ENCODE peak calls at places on chromosomes 3 and 15, in six cellular contexts. T, L, J, B, C and F are unnamed samples. For H3K4me1 and H3K9me3, the result is how much of the 10 kb centered on the place peaks cover.

GRCh38 chr3:124401841-124402240 is 328.4 kb upstream of the UMPS start:
- DNase-seq in B (peak), L (no peak), T (peak), J (no peak), C (no peak), F (no peak)

GRCh38 chr3:73467211-73467610 is 157.5 kb downstream of the PDZRN3 start:
- DNase-seq in B (no peak), C (no peak), T (no peak), J (no peak), L (no peak), F (no peak)

GRCh38 chr3:60199306-60199705 is 1051.9 kb downstream of the FHIT start:
- DNase-seq in B (no peak), L (no peak), C (no peak), T (no peak), J (no peak), F (no peak)

GRCh38 chr3:130442284-130442683 is 74.7 kb upstream of the COL6A6 start:
- DNase-seq in J (no peak), B (no peak), C (no peak), T (peak), L (no peak), F (no peak)

GRCh38 chr3:114711321-114711891 is 417.6 kb downstream of the TIGIT start:
- DNase-seq in C (no peak), T (no peak), B (no peak), L (no peak), J (no peak), F (no peak)

GRCh38 chr3:136621628-136622027 is 130.6 kb downstream of the STAG1 start:
- DNase-seq in B (peak), C (no peak), L (no peak), J (no peak), T (no peak), F (no peak)

GRCh38 chr3:197475514-197475913 is 80.3 kb downstream of the BDH1 start:
- DNase-seq in J (no peak), C (no peak), L (no peak), T (no peak), B (no peak), F (no peak)

GRCh38 chr15:42141246-42141645 is 15.2 kb downstream of the PLA2G4F start:
- DNase-seq in T (no peak), B (no peak), J (no peak), L (peak), C (peak), F (no peak)

GRCh38 chr3:171615742-171616141 is 155.5 kb upstream of the TNIK start:
- DNase-seq in T (no peak), B (peak), L (no peak), C (no peak), J (no peak), F (no peak)

GRCh38 chr15:44385344-44385942 is 42.0 kb upstream of the CTDSPL2 start:
- DNase-seq in C (no peak), T (no peak), L (no peak), B (peak), J (no peak), F (no peak)

GRCh38 chr3:149512073-149512782 is 37.7 kb downstream of the TM4SF4 start:
- DNase-seq in J (no peak), C (peak), T (peak), L (peak), B (peak), F (peak)

GRCh38 chr3:42906905-42907183 is 902 bp downstream of the ZNF662 start:
- DNase-seq in T (peak), C (no peak), B (no peak), L (no peak), J (no peak), F (no peak)

GRCh38 chr3:176075046-176075445 is 1122.2 kb downstream of the TBL1XR1 start:
- DNase-seq in T (no peak), L (no peak), B (no peak), C (no peak), J (no peak), F (no peak)

GRCh38 chr3:45940004-45940780 is 3.1 kb upstream of the CXCR6 start:
- DNase-seq in J (no peak), L (no peak), T (no peak), C (no peak), B (no peak), F (no peak)

GRCh38 chr3:182910939-182911781 is 69.2 kb downstream of the DCUN1D1 start:
- DNase-seq in B (no peak), T (no peak), J (no peak), L (no peak), C (no peak), F (no peak)

GRCh38 chr15:57994468-57995154 is 70.9 kb downstream of the ALDH1A2 start:
- DNase-seq in L (no peak), J (no peak), B (no peak), T (no peak), C (no peak), F (no peak)

GRCh38 chr3:55718475-55718874 is 231.4 kb upstream of the WNT5A start:
- DNase-seq in B (peak), T (no peak), L (no peak), J (no peak), C (no peak), F (no peak)

GRCh38 chr3:16130066-16130465 is 44.4 kb upstream of the GALNT15 start:
- DNase-seq in L (no peak), T (no peak), J (no peak), C (no peak), B (peak), F (no peak)

GRCh38 chr3:156298938-156299337 is 178.6 kb downstream of the KCNAB1 start:
- DNase-seq in L (no peak), T (no peak), B (no peak), J (no peak), C (peak), F (no peak)

GRCh38 chr3:187740446-187741399 is 4.5 kb downstream of the BCL6 start:
- DNase-seq in T (peak), L (peak), B (peak), J (no peak), C (peak), F (peak)

GRCh38 chr15:70328137-70329115 is 230.7 kb upstream of the TLE3 start:
- DNase-seq in J (no peak), C (no peak), L (peak), T (no peak), B (peak), F (no peak)

GRCh38 chr15:48040166-48040817 is 80.5 kb upstream of the SLC24A5 start:
- DNase-seq in C (no peak), B (peak), J (no peak), T (peak), L (no peak), F (no peak)

GRCh38 chr3:57179580-57180410 is 14.6 kb upstream of the IL17RD start:
- DNase-seq in J (no peak), C (no peak), T (peak), B (peak), L (no peak), F (no peak)

GRCh38 chr3:101635954-101636798 is 40.8 kb downstream of the ZBTB11 start:
- DNase-seq in B (peak), C (peak), T (peak), L (peak), J (peak), F (peak)

GRCh38 chr3:128970741-128971048 is 23.2 kb downstream of the CFAP92 start:
- DNase-seq in C (no peak), B (no peak), L (no peak), T (no peak), J (no peak), F (no peak)

GRCh38 chr3:13891492-13892073 is 11.7 kb upstream of the WNT7A start:
- DNase-seq in J (no peak), L (no peak), C (no peak), T (peak), B (no peak), F (peak)

GRCh38 chr3:94822298-94822697 is 759.4 kb downstream of the NSUN3 start:
- DNase-seq in J (no peak), B (no peak), L (no peak), C (no peak), T (no peak), F (no peak)

GRCh38 chr3:168909260-168909659 is 754.3 kb downstream of the MECOM start:
- DNase-seq in C (no peak), B (peak), L (no peak), T (no peak), J (no peak), F (no peak)

GRCh38 chr15:38514601-38515000 is 50.0 kb downstream of the RASGRP1 start:
- DNase-seq in B (no peak), J (no peak), L (no peak), C (no peak), T (peak), F (no peak)

GRCh38 chr15:68578960-68579935 is at the start of gene CORO2B:
- DNase-seq in L (peak), T (peak), B (peak), C (peak), J (no peak), F (peak)

GRCh38 chr3:127884069-127884468 is 31.0 kb upstream of the KBTBD12 start:
- DNase-seq in J (no peak), B (no peak), T (no peak), C (no peak), L (no peak), F (no peak)

GRCh38 chr3:183148056-183148455 is 14.5 kb downstream of the LAMP3 start:
- DNase-seq in C (no peak), T (no peak), J (no peak), B (peak), L (no peak), F (no peak)

GRCh38 chr3:12961007-12961725 is 112.1 kb downstream of the IQSEC1 start:
- DNase-seq in J (no peak), L (no peak), B (no peak), C (no peak), T (no peak), F (no peak)

GRCh38 chr3:37229740-37230139 is 55.4 kb upstream of the LRRFIP2 start:
- DNase-seq in C (no peak), B (no peak), T (no peak), L (no peak), J (no peak), F (no peak)

GRCh38 chr15:100902436-100903190 is 16.5 kb upstream of the LRRK1 start:
- DNase-seq in L (peak), C (peak), J (no peak), B (peak), T (no peak), F (no peak)

GRCh38 chr3:33577588-33577987 is 137.4 kb upstream of the UBP1 start:
- DNase-seq in L (no peak), J (no peak), B (no peak), C (no peak), T (peak), F (peak)
- H3K4me3 ChIP-seq in L (no peak), J (no peak), B (no peak), C (no peak), T (peak), F (no peak)

GRCh38 chr15:84840255-84840654 is 23.1 kb downstream of the ALPK3 start:
- DNase-seq in C (no peak), J (no peak), L (no peak), T (no peak), B (no peak), F (no peak)
- H3K4me1 ChIP-seq in C (under half), J (under half), L (under half), T (under half), B (half or more), F (under half)

GRCh38 chr15:34688699-34689098 is 66.1 kb downstream of the GJD2 start:
- DNase-seq in L (no peak), T (no peak), B (no peak), C (no peak), J (no peak), F (no peak)

GRCh38 chr15:34693053-34693744 is 61.6 kb downstream of the GJD2 start:
- DNase-seq in J (no peak), B (no peak), T (no peak), L (no peak), C (no peak), F (no peak)

GRCh38 chr15:34696506-34696905 is 58.3 kb downstream of the GJD2 start:
- DNase-seq in C (no peak), T (no peak), B (no peak), L (no peak), J (no peak), F (no peak)

DNA sequence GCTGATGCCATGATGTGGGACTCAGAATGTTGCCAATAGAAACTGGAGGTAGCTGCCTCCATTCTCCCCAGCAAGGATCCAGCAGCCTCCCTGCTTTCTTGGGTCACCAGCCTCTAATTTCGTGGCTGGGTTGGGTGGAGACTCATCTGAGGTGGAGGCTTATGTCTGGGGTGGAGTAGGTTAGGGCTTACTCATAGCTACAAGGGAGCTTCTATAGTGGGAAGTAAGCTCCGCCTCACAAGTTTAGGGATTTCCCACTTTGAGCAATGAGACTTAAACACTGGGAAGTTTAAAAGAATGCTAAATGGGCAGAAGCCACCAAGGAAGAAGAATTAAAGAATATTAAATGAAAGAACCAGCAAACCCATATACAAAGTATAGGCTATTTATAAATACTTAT is 63.8 kb downstream of the GJD2 start:
- DNase-seq in B (no peak), T (no peak), L (no peak), J (no peak), C (no peak), F (no peak)
- H3K9me3 ChIP-seq in B (under half), T (under half), L (under half), J (under half), C (under half), F (under half)

GRCh38 chr3:84967767-84968581 is 9.2 kb downstream of the CADM2 start:
- DNase-seq in L (no peak), J (no peak), T (peak), B (no peak), C (no peak), F (peak)
- H3K4me3 ChIP-seq in L (no peak), J (no peak), T (peak), B (no peak), C (no peak), F (peak)

DNA sequence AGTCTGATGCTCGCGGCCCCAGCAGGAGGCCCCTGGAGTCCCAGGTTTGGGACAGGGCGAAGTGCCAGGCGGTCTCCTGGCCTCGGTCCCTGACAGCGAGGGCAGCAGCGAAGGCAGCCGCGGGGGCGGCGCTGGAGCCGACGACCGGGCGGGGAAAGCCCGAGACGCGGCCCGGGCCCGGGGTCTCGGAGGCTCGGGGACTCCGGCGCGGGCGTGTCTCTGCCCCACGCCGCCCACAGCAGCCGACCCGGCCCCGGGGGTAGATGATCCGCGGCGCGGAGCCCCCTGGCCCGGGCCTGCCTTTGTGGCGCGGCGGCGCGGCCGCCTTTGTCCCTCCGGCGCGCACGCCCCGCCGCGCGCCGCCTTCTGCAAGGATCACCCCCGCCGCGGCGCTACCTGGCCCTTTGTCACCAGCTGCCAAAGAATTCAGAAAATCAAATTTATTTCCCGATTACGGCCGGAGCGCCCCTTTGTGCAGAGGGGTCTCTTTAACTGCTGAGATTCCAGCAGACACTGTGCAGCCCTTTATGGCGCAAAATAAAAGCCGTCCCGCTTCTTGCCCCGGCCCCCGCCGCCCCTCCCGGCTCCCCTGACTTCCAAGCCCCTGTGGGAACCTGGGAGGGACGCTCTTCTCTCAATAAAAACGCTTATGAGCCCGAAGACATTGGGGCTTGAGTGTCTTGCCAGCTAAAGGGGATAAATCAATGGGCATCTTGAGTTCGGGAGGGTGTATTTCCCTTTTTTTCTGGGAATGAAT is 68.3 kb downstream of the HES1 start:
- DNase-seq in T (peak), J (no peak), C (peak), B (no peak), L (no peak), F (peak)
- H3K4me1 ChIP-seq in T (under half), J (under half), C (under half), B (under half), L (under half), F (under half)

DNA sequence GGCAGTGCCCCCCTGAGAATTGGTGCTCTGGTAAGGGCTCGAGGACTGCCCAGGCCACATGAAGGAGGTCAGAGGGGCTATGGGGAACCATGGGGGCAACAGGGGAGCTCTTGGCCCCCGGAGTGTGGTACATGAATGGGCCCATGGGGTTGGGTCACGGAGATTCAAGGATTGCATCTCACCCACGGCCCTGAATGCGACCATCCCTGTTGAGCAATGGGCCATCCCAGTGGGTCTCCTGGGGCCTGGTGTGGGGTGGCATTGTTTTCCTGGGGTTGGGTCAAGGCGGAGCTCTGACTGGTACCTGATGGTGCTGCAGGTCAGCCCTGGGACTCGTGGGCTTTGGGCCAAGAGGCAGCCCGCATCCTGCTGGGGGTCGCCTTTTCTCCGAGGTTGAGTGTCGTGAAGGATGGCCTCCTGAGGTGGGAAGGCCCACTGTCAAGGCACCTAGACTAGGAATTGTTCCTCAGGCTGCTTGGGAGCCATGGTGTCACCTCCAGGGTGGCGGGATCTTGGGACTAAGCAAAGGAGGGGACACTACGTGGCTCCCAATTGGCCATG is 198.3 kb downstream of the UBE3A start:
- DNase-seq in L (no peak), J (no peak), T (no peak), C (peak), B (no peak), F (no peak)
- H3K9me3 ChIP-seq in L (under half), J (under half), T (under half), C (under half), B (under half), F (under half)

DNA sequence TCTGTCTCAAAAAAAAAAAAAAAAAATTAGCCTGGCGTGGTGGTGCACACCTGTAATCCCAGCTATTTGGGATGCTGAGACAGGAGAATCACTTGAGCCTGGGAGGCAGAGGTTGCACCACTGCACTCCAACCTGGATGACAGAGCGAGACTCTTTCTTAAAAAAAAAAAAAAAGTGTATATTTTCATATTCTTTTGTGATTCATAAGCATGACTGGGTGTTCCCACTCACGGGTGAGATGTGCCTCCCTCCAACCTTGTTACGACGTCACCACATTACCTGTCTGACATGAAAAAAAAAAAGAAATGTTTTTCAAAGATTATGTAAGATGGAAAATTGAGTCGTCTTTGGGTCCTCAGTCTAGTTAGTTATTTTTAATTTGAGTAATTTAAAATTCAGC is 56.8 kb downstream of the TMEM41A start:
- DNase-seq in L (no peak), T (no peak), C (no peak), J (no peak), B (no peak), F (no peak)
- H3K4me3 ChIP-seq in L (no peak), T (no peak), C (no peak), J (no peak), B (no peak), F (no peak)

GRCh38 chr3:71253169-71253568 is 330.4 kb downstream of the FOXP1 start:
- DNase-seq in C (no peak), B (no peak), T (no peak), J (no peak), L (no peak), F (no peak)
- H3K4me1 ChIP-seq in C (under half), B (under half), T (under half), J (under half), L (under half), F (under half)

GRCh38 chr3:44729384-44729910 is at the start of gene ZNF501:
- DNase-seq in C (peak), B (peak), J (no peak), T (peak), L (peak), F (no peak)
- H3K9me3 ChIP-seq in C (half or more), B (under half), J (under half), T (under half), L (under half), F (under half)

GRCh38 chr3:159761826-159762225 is 226.8 kb upstream of the IL12A start:
- DNase-seq in B (no peak), T (no peak), L (no peak), J (no peak), C (no peak), F (no peak)

GRCh38 chr3:159760056-159760455 is 228.6 kb upstream of the IL12A start:
- DNase-seq in L (no peak), B (no peak), T (no peak), C (no peak), J (no peak), F (no peak)

GRCh38 chr3:159762238-159762637 is 226.4 kb upstream of the IL12A start:
- DNase-seq in T (peak), B (no peak), L (no peak), J (no peak), C (no peak), F (peak)

GRCh38 chr3:159761377-159761776 is 227.3 kb upstream of the IL12A start:
- DNase-seq in L (peak), J (no peak), B (peak), C (no peak), T (no peak), F (no peak)

DNA sequence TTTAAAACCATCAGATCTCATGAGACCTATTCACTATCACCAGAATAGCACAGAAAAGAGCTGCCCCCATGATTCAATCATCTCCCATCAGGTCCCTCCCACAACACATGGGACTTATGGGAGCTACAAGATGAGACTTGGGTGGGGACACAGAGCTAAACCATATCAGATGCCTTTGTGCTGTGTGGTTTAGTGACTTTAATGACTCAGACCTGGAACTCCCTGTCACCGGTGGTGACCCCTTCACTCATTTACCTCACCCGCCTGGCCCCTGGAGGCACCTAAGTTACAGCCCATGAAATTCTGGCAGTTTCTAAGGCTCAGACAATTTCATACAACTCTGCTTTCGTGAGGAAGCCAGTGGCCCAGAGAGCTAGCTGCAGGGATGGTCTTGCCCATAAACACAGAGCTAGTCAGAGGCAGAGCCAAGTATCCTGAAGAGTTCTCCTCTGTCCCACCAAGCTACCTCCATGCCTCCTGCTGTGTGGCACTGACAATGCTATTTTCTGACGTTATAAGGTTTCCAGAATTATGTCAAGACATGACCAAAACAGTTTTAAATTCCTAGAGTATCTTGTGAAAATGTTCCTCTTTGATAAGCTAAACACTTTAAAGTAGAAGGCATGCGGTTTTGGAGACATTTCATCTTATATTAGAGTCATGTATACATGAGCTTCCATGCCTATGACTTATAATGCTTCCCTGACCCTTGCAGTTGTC is 231.1 kb upstream of the IL12A start:
- DNase-seq in C (no peak), L (no peak), T (no peak), B (no peak), J (no peak), F (no peak)
- H3K4me3 ChIP-seq in C (no peak), L (no peak), T (no peak), B (no peak), J (no peak), F (no peak)